ENCODE peak calls at places on chromosomes 7 and 10, in five cellular contexts. T, S, I, F and C are unnamed samples.

GRCh38 chr7:39509912-39510311 is 56.3 kb upstream of the YAE1 start:
- DNase-seq in F (no peak), T (no peak), I (no peak), S (no peak), C (no peak)

GRCh38 chr10:16986082-16986405 is 143.6 kb downstream of the CUBN start:
- DNase-seq in I (no peak), S (no peak), T (no peak), F (no peak), C (no peak)

GRCh38 chr10:113438660-113439059 is 114.2 kb upstream of the HABP2 start:
- DNase-seq in I (peak; percentile 10), T (no peak), S (no peak), F (no peak), C (no peak)

GRCh38 chr7:38262545-38262944 is 10.9 kb downstream of the TARP start:
- DNase-seq in F (no peak), T (no peak), S (no peak), I (no peak), C (no peak)

GRCh38 chr10:44920252-44920651 is 9.1 kb downstream of the TMEM72 start:
- DNase-seq in F (no peak), S (no peak), T (no peak), I (no peak), C (no peak)

GRCh38 chr10:35822316-35822715 is 180.2 kb upstream of the FZD8 start:
- DNase-seq in I (peak; percentile 75), F (peak; percentile 41), S (no peak), T (no peak), C (peak; percentile 26)

GRCh38 chr7:101911800-101912705 is 94.6 kb downstream of the CUX1 start:
- DNase-seq in I (peak; percentile 74), F (no peak), S (no peak), T (no peak), C (peak; percentile 69)

GRCh38 chr7:44060091-44060947 is 5.0 kb downstream of the PGAM2 start:
- DNase-seq in S (no peak), T (no peak), F (no peak), I (no peak), C (no peak)

GRCh38 chr7:149459540-149460433 is 1.1 kb downstream of the ZNF777 start:
- DNase-seq in I (no peak), F (peak; percentile 36), T (peak; percentile 15), S (no peak), C (no peak)

GRCh38 chr7:49001610-49002033 is 77.3 kb downstream of the CDC14C start:
- DNase-seq in F (no peak), S (no peak), I (no peak), T (peak; percentile 11), C (peak; percentile 7)

GRCh38 chr10:61628875-61629513 is 33.7 kb upstream of the CABCOCO1 start:
- DNase-seq in S (peak; percentile 92), I (peak; percentile 94), F (no peak), T (no peak), C (peak; percentile 92)

GRCh38 chr7:148914208-148914777 is 30.2 kb upstream of the EZH2 start:
- DNase-seq in F (no peak), I (peak; percentile 41), S (peak; percentile 80), T (peak; percentile 31), C (peak; percentile 81)

GRCh38 chr10:10807106-10807505 is 210.6 kb upstream of the CELF2 start:
- DNase-seq in F (no peak), S (no peak), I (no peak), T (no peak), C (no peak)

GRCh38 chr10:25177093-25177753 is 2.4 kb downstream of the GPR158 start:
- DNase-seq in I (no peak), T (no peak), F (no peak), S (no peak), C (no peak)

GRCh38 chr10:25175527-25176420 is 973 bp downstream of the GPR158 start:
- DNase-seq in F (peak; percentile 30), T (no peak), I (no peak), S (no peak), C (no peak)

GRCh38 chr10:25176421-25176968 is 1.7 kb downstream of the GPR158 start:
- DNase-seq in F (no peak), S (no peak), T (no peak), I (no peak), C (no peak)

GRCh38 chr10:25177754-25178135 is 2.9 kb downstream of the GPR158 start:
- DNase-seq in I (no peak), F (no peak), S (no peak), T (no peak), C (no peak)

GRCh38 chr10:25174461-25175230 is at the start of gene GPR158:
- DNase-seq in T (peak; percentile 59), F (peak; percentile 90), S (no peak), I (peak; percentile 83), C (peak; percentile 77)
- H3K4me3 ChIP-seq in T (no peak within 1 kb of the TSS), F (no peak within 1 kb of the TSS), S (no peak within 1 kb of the TSS), I (peak within 1 kb of the TSS; percentile 62), C (peak within 1 kb of the TSS; percentile 57)

GRCh38 chr7:66043681-66044497 is 31.7 kb upstream of the ASL start:
- DNase-seq in F (peak; percentile 84), T (peak; percentile 26), S (no peak), I (no peak), C (no peak)
- H3K4me3 ChIP-seq in F (no peak overlapping the region), T (no peak overlapping the region), S (peak overlapping the region; percentile 47), I (peak overlapping the region; percentile 22), C (peak overlapping the region; percentile 24)

GRCh38 chr7:155717010-155717744 is 72.7 kb downstream of the RBM33 start:
- DNase-seq in F (no peak), S (no peak), I (no peak), T (no peak), C (no peak)
- H3K4me3 ChIP-seq in F (no peak overlapping the region), S (no peak overlapping the region), I (no peak overlapping the region), T (no peak overlapping the region), C (no peak overlapping the region)

DNA sequence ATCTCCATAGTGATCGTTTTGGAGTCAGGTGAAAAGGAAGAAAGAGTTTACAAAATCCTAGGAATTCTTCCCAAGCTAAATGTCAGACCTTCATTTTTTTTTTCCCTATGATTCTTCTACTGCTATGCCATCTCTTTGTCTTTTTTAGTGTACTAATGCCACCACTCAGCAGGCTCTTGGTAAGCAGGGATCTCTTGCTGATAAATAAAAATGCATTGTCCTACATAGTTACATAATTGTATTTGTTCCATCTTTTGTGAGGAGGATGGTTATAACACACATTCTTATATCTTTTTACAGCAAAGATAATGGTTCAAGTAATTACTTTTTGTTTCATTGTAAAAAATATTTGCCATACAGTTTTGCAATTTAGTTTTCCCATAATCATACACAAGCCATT is 36.8 kb upstream of the AFAP1L2 start:
- DNase-seq in T (no peak), S (no peak), I (no peak), F (no peak), C (no peak)
- H3K4me3 ChIP-seq in T (no peak overlapping the region), S (no peak overlapping the region), I (no peak overlapping the region), F (no peak overlapping the region), C (no peak overlapping the region)

DNA sequence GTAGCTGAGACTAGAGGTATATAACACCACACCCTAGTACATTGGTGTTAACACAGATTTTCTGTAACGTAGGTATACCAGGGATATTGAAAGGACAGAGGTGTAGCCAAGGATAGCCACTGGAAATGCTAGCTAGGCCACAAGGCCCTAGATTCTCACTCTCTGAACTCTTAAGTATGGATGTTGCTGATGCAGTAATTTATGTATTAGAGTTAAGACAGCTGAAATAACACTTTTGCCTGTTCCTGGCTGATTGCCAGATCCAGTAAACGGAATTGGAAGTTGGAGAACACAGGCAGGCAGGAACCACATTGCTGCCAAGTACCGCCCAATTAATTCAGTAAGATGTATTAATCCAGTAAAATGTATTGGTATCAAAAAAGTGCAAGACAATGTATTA is 1.8 kb downstream of the CALU start:
- DNase-seq in I (no peak), F (no peak), T (no peak), S (no peak), C (no peak)
- H3K4me3 ChIP-seq in I (peak overlapping the region; percentile 82), F (no peak overlapping the region), T (peak overlapping the region; percentile 97), S (peak overlapping the region; percentile 83), C (no peak overlapping the region)

GRCh38 chr10:33193057-33193866 is 141.2 kb downstream of the NRP1 start:
- DNase-seq in I (peak; percentile 68), S (peak; percentile 35), F (peak; percentile 72), T (peak; percentile 81), C (no peak)
- H3K4me3 ChIP-seq in I (no peak overlapping the region), S (no peak overlapping the region), F (no peak overlapping the region), T (no peak overlapping the region), C (no peak overlapping the region)

GRCh38 chr10:110733256-110733952 is 89.3 kb downstream of the RBM20 start:
- DNase-seq in F (no peak), S (no peak), T (no peak), I (no peak), C (no peak)
- H3K4me3 ChIP-seq in F (no peak overlapping the region), S (no peak overlapping the region), T (peak overlapping the region; percentile 37), I (no peak overlapping the region), C (peak overlapping the region; percentile 0)

GRCh38 chr7:26365077-26365896 is 73.6 kb downstream of the SNX10 start:
- DNase-seq in I (peak; percentile 36), F (peak; percentile 36), T (peak; percentile 85), S (peak; percentile 74), C (no peak)
- H3K4me3 ChIP-seq in I (no peak overlapping the region), F (no peak overlapping the region), T (no peak overlapping the region), S (no peak overlapping the region), C (no peak overlapping the region)

GRCh38 chr10:124256151-124256550 is 162.6 kb downstream of the OAT start:
- DNase-seq in S (no peak), I (no peak), T (no peak), F (no peak), C (no peak)
- H3K4me3 ChIP-seq in S (no peak overlapping the region), I (no peak overlapping the region), T (no peak overlapping the region), F (no peak overlapping the region), C (no peak overlapping the region)